ENCODE peak calls at places on chromosomes 11 and 22, in ten cellular contexts. C is lung; A is cardiac muscle cell; Y is psoas muscle; J is thoracic aorta; K is IMR-90; D is ovary; O is A549; X is CD8-positive, alpha-beta T cell; S is DND-41. L is an unnamed sample. For H3K9me3, the result is how much of the 10 kb centered on the place peaks cover.

GRCh38 chr22:32745251-32745995 is 56.1 kb upstream of the TIMP3 start:
- DNase-seq in C (peak), S (no peak), O (no peak), J (no peak), K (peak), X (no peak), Y (peak), D (no peak), A (peak), L (no peak)

GRCh38 chr11:128840137-128840536 is 27.0 kb downstream of the KCNJ1 start:
- DNase-seq in C (no peak), Y (no peak), D (no peak), K (no peak), A (no peak), S (no peak), O (no peak), J (no peak), X (no peak), L (no peak)

GRCh38 chr11:978073-978720 is 52.5 kb downstream of the AP2A2 start:
- DNase-seq in O (no peak), S (no peak), K (no peak), D (no peak), Y (no peak), J (no peak), C (no peak), X (no peak), A (no peak), L (no peak)

GRCh38 chr22:20267441-20268288 is 453 bp downstream of the RTN4R start:
- DNase-seq in C (peak), Y (no peak), O (peak), K (no peak), J (no peak), X (no peak), S (no peak), D (no peak), A (no peak), L (no peak)

GRCh38 chr11:28114731-28115130 is 6.5 kb downstream of the METTL15 start:
- DNase-seq in D (no peak), K (no peak), A (no peak), Y (no peak), J (no peak), X (no peak), O (no peak), S (no peak), C (no peak), L (no peak)

GRCh38 chr11:86983071-86983488 is 27.9 kb upstream of the FZD4 start:
- DNase-seq in O (no peak), K (no peak), J (no peak), Y (peak), C (peak), A (no peak), S (no peak), D (no peak), X (no peak), L (no peak)

GRCh38 chr22:39181778-39182177 is 29.3 kb upstream of the CBX7 start:
- DNase-seq in Y (no peak), O (no peak), J (no peak), K (no peak), A (no peak), S (no peak), D (no peak), C (no peak), X (no peak), L (no peak)

GRCh38 chr11:27839226-27839913 is 139.1 kb upstream of the BDNF start:
- DNase-seq in C (no peak), J (no peak), Y (no peak), A (peak), D (no peak), X (no peak), S (no peak), K (peak), O (no peak), L (no peak)

GRCh38 chr11:116871248-116871647 is 33.8 kb upstream of the APOA1 start:
- DNase-seq in Y (no peak), J (no peak), O (no peak), X (no peak), D (no peak), K (peak), S (no peak), A (peak), C (no peak), L (no peak)

GRCh38 chr11:58832246-58832645 is 12.3 kb downstream of the GLYATL2 start:
- DNase-seq in J (no peak), K (no peak), D (no peak), O (no peak), A (no peak), C (no peak), Y (no peak), X (no peak), S (no peak), L (no peak)

GRCh38 chr11:1279674-1280055 is 29.8 kb downstream of the TOLLIP start:
- DNase-seq in S (no peak), O (no peak), A (no peak), K (no peak), D (no peak), Y (no peak), J (no peak), X (no peak), C (no peak), L (no peak)

GRCh38 chr22:44647141-44647540 is 54.9 kb upstream of the PRR5 start:
- DNase-seq in A (no peak), C (no peak), D (no peak), Y (no peak), X (no peak), S (no peak), O (no peak), J (no peak), K (no peak), L (no peak)

GRCh38 chr22:48422900-48423480 is 1404.7 kb downstream of the BRD1 start:
- DNase-seq in X (no peak), Y (no peak), O (no peak), K (no peak), S (no peak), A (no peak), D (no peak), C (no peak), J (no peak), L (no peak)

GRCh38 chr22:48415535-48415934 is 1412.1 kb downstream of the BRD1 start:
- DNase-seq in K (no peak), S (no peak), O (no peak), A (no peak), C (no peak), J (no peak), X (no peak), Y (no peak), D (peak), L (no peak)

GRCh38 chr22:48418831-48419230 is 1408.8 kb downstream of the BRD1 start:
- DNase-seq in S (no peak), O (no peak), J (no peak), X (no peak), K (no peak), Y (no peak), D (peak), A (no peak), C (no peak), L (no peak)

GRCh38 chr22:48414662-48415061 is 1413.0 kb downstream of the BRD1 start:
- DNase-seq in S (no peak), Y (no peak), X (no peak), C (no peak), A (no peak), O (no peak), K (no peak), J (no peak), D (no peak), L (no peak)

DNA sequence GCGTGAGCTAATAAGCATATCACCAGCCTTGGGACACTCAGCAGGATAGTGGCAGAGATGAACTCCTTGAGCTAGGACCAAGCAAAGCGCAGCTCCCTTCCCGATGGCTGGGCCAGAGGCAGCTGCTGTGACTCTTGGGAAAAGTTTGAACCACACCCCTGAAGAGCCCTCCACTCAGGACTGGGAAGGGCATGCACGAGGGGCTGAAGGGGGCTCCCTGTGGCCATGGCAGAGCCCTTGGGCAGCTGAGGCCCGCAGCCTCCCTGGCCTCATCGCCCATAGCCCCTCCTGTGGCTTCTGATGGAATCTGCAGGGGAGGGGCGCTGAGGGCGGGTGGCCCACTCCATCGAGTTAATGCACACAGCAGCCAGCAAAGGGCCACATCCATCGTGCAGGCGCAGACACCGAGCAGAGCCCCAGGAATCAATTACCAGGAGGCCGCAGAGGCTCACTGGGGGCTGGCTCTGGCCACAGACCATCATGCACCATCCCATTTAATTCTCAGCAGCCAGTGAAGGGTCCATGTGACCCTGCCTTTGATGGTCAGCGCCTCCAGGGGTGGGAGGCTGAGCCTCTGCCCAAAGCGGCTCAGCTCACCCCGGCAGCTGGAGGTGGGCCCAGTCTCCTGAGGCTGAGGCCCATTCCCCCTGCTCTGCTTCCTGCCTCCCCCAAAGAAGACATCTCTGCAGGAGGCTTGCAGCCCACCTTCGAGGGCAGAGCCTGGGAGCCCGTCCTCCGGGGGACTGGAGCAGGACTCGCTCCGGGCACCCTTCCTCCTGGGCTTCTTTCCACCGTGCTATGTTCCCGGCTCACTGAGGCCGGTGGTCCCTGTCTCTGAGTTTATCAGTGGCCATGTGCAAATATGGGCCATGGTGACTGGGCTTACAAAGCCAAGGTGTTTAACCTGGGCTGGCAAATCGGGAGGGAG is 1410.3 kb downstream of the BRD1 start:
- DNase-seq in J (no peak), K (no peak), S (no peak), A (no peak), C (no peak), X (no peak), Y (no peak), D (peak), O (no peak), L (no peak)
- H3K9me3 ChIP-seq in J (under half), K (under half), S (under half), A (under half), C (under half), X (under half), Y (under half), D (under half), O (under half), L (under half)

DNA sequence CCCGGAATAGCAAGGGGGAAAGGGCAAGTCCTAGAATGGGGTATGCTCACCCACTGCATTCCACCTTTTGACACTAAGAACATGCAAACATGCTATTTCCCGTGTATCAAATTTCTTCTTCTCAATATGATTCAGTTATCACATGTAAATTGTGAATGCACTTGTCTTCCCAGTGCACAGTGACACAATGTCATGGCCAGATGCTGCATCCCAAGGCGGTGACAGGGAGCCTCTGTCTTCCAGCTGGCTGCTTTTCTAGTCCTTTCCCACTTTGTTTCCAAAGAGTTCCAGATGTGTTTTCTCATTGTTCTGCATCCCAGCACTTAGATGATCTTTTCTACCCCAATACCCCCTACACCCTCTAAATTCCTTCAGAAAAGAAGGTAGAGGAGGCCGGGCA is 12.4 kb downstream of the SLC25A18 start:
- DNase-seq in S (no peak), C (no peak), Y (no peak), A (no peak), X (no peak), D (no peak), O (no peak), J (no peak), K (no peak), L (no peak)
- H3K27ac ChIP-seq in S (no peak), C (no peak), Y (no peak), A (no peak), X (no peak), D (no peak), O (no peak), J (no peak), K (no peak), L (no peak)

GRCh38 chr11:55106391-55106790 is 155.6 kb upstream of the TRIM48 start:
- DNase-seq in O (no peak), X (no peak), A (no peak), S (no peak), Y (no peak), K (no peak), J (no peak), C (no peak), D (no peak), L (no peak)
- H3K9me3 ChIP-seq in O (under half), X (under half), A (under half), S (under half), Y (under half), K (under half), J (under half), C (under half), D (under half), L (under half)

GRCh38 chr11:130489027-130489584 is 40.7 kb downstream of the ADAMTS15 start:
- DNase-seq in Y (no peak), C (no peak), O (no peak), S (no peak), X (no peak), J (no peak), A (no peak), D (no peak), K (no peak), L (no peak)

GRCh38 chr11:130489716-130490115 is 41.3 kb downstream of the ADAMTS15 start:
- DNase-seq in X (no peak), A (no peak), C (no peak), S (no peak), D (no peak), Y (no peak), O (no peak), K (no peak), J (no peak), L (no peak)

GRCh38 chr11:130487390-130488186 is 39.1 kb downstream of the ADAMTS15 start:
- DNase-seq in O (no peak), A (no peak), Y (no peak), S (no peak), D (no peak), X (no peak), K (no peak), C (peak), J (no peak), L (no peak)

GRCh38 chr11:130486981-130487380 is 38.5 kb downstream of the ADAMTS15 start:
- DNase-seq in C (peak), O (no peak), X (no peak), K (no peak), D (no peak), S (no peak), A (no peak), J (no peak), Y (no peak), L (no peak)

DNA sequence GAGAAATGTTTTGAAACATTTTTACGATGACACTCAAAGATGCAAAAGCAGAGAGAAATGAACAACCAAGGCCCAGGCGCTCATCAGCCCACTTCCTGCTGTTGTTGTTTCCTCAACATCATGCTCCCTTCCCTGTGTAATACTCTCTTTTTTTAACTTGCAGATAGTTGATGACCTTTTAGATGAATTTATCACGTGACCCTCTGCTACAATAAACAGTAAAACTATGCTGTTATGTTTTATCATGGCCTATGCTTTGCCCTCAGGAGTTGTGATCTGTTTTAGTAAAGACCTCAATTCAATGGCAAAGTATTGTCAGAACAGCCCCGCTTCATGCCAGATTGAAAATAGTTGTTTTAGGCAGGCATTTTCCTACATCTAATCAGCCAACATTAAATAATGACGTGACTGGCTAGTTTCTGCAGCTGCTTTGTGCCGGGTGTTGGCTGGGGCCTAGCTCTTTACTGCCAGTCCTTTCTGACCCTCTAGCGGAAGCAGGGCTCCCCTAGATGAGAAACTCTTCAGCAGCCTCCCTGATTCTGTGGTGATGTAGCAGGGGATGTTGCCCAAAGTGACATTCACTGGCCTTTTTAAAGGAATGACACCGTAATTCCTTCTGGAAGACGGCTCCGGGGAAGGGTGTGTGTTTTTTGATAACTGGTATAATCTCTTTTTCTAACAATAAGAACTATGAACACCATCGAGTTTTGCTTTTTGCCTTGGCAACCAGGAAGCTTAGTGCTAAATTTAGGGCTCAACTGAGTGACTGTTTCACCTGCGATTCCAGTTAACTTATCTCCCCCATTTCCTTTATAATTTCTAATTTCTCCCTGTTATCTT is 40.0 kb downstream of the ADAMTS15 start:
- DNase-seq in A (no peak), Y (no peak), S (no peak), X (no peak), K (peak), J (no peak), O (no peak), D (no peak), C (peak), L (no peak)
- H3K27ac ChIP-seq in A (no peak), Y (no peak), S (no peak), X (no peak), K (peak), J (peak), O (no peak), D (no peak), C (peak), L (no peak)

DNA sequence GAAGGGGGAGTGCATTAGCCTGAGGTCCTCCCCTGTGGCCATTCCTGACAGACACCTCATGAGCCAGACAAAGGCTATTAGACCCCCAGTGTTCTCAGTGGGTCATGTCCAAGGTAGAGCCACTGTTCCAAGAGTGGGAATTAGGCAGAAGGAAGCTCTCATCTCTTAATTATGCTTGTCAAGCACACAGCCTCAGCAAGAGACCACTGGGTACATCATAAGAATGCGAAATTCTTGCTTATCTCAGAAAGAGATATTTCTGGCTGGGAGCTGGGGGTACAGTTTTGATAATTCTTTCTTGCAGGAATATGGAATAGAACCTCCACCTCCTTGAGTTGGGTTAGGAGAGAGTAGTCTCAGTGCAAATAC is 1280.0 kb upstream of the CNTN5 start:
- DNase-seq in J (no peak), C (no peak), K (no peak), X (no peak), O (no peak), A (peak), S (no peak), D (no peak), Y (no peak), L (no peak)
- H3K9me3 ChIP-seq in J (under half), C (under half), K (under half), X (under half), O (under half), A (under half), S (under half), D (under half), Y (under half), L (under half)

DNA sequence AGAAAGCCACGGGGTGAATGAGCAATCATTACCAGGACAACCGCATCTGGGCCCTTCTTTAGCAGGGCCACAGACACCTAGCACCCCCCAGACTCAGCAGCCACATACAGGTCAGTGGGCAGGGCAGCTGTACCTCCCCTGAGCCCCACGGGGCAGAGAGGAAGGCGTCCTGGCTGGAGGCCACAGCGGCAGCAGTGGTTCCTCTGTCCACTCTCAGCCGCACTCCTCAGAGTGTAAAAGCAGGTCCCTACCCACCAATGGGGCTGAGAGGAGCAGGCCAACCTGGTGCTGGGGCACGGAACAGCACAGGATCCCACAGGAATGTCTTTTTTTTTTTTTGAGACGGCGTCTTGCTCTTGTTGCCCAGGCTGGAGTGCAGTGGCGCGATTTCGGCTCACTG is 65.5 kb downstream of the APOL1 start:
- DNase-seq in A (no peak), S (no peak), C (no peak), K (no peak), O (no peak), Y (no peak), X (no peak), J (no peak), D (no peak), L (no peak)
- H3K27ac ChIP-seq in A (no peak), S (no peak), C (peak), K (peak), O (no peak), Y (peak), X (no peak), J (peak), D (no peak), L (peak)

GRCh38 chr11:70811483-70811882 is 413.2 kb downstream of the CTTN start:
- DNase-seq in S (no peak), Y (no peak), O (no peak), D (no peak), C (no peak), X (no peak), J (no peak), A (no peak), K (no peak), L (no peak)

GRCh38 chr11:70810131-70810530 is 411.8 kb downstream of the CTTN start:
- DNase-seq in J (no peak), A (no peak), D (no peak), C (no peak), O (no peak), K (no peak), Y (no peak), S (no peak), X (no peak), L (no peak)

GRCh38 chr11:70813651-70814050 is 415.3 kb downstream of the CTTN start:
- DNase-seq in O (no peak), X (no peak), D (no peak), C (no peak), Y (no peak), A (no peak), S (no peak), J (no peak), K (no peak), L (no peak)

GRCh38 chr11:70812472-70812871 is 414.1 kb downstream of the CTTN start:
- DNase-seq in A (no peak), C (no peak), Y (no peak), O (no peak), X (no peak), D (no peak), J (no peak), S (no peak), K (no peak), L (no peak)

DNA sequence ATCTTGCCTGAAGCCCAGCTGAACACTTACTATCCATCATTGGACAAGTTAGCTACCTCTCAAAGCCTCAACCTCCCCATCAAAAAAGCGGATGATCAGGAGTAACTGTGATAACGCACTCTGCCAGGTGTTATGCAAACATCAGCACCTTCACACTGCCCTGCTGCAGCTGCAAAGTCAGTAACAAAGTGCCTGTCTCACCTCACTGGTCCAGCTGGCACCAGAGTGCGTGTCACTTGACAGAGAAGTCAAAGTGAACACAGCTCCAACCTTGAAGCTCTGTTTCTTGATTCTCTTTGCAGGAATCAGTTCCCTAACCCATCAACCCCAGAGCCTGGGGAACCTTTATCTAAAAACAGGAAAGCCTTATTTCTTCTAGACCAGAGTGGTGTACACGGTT is 413.6 kb downstream of the CTTN start:
- DNase-seq in S (no peak), C (no peak), J (no peak), K (no peak), O (no peak), D (no peak), X (no peak), Y (no peak), A (no peak), L (no peak)
- H3K9me3 ChIP-seq in S (under half), C (under half), J (under half), K (under half), O (under half), D (under half), X (under half), Y (under half), A (under half), L (under half)

L was measured in vagina.